ENCODE peak calls at places on chromosome 12, in four cellular contexts. One of them, this sample, is unnamed.

GRCh38 chr12:57112492-57113294 is 1.5 kb upstream of the STAT6 start:
- DNase-seq in K562: no peak
- DNase-seq in GM12878: no peak
- DNase-seq in HepG2: no peak
- DNase-seq in this sample: no peak

GRCh38 chr12:48542300-48542928 is 17.0 kb downstream of the OR8S1 start:
- DNase-seq in HepG2: peak
- DNase-seq in GM12878: no peak
- DNase-seq in K562: peak
- DNase-seq in this sample: no peak

GRCh38 chr12:124640096-124640495 is 72.7 kb upstream of the NCOR2 start:
- DNase-seq in K562: no peak
- DNase-seq in GM12878: no peak
- DNase-seq in HepG2: no peak
- DNase-seq in this sample: no peak

GRCh38 chr12:75327642-75328041 is 2.5 kb downstream of the CAPS2 start:
- DNase-seq in HepG2: no peak
- DNase-seq in GM12878: no peak
- DNase-seq in K562: no peak
- DNase-seq in this sample: no peak

GRCh38 chr12:113757223-113758002 is 208.7 kb downstream of the RBM19 start:
- DNase-seq in GM12878: no peak
- DNase-seq in K562: no peak
- DNase-seq in HepG2: no peak
- DNase-seq in this sample: no peak

GRCh38 chr12:30457621-30458289 is 237.9 kb downstream of the IPO8 start:
- DNase-seq in HepG2: peak
- DNase-seq in K562: peak
- DNase-seq in GM12878: no peak
- DNase-seq in this sample: peak

GRCh38 chr12:69468237-69469026 is 1.8 kb upstream of the FRS2 start:
- DNase-seq in K562: peak
- DNase-seq in HepG2: no peak
- DNase-seq in GM12878: no peak
- DNase-seq in this sample: no peak

GRCh38 chr12:39574785-39575497 is 44.7 kb downstream of the ABCD2 start:
- DNase-seq in K562: no peak
- DNase-seq in HepG2: no peak
- DNase-seq in GM12878: no peak
- DNase-seq in this sample: no peak

GRCh38 chr12:115960868-115961802 is 316.4 kb downstream of the MED13L start:
- DNase-seq in GM12878: no peak
- DNase-seq in HepG2: no peak
- DNase-seq in K562: no peak
- DNase-seq in this sample: no peak

GRCh38 chr12:114678718-114679117 is 5.3 kb downstream of the TBX3 start:
- DNase-seq in K562: no peak
- DNase-seq in HepG2: no peak
- DNase-seq in GM12878: no peak
- DNase-seq in this sample: no peak

GRCh38 chr12:116863275-116863767 is 17.9 kb downstream of the HRK start:
- DNase-seq in K562: peak
- DNase-seq in GM12878: no peak
- DNase-seq in HepG2: peak
- DNase-seq in this sample: peak

GRCh38 chr12:104649217-104649834 is 192.6 kb downstream of the CHST11 start:
- DNase-seq in GM12878: no peak
- DNase-seq in K562: no peak
- DNase-seq in HepG2: no peak
- DNase-seq in this sample: no peak

GRCh38 chr12:53495903-53496751 is 3.1 kb downstream of the MAP3K12 start:
- DNase-seq in GM12878: peak
- DNase-seq in HepG2: peak
- DNase-seq in K562: peak
- DNase-seq in this sample: no peak

GRCh38 chr12:132127041-132127440 is 17.1 kb downstream of the DDX51 start:
- DNase-seq in HepG2: no peak
- DNase-seq in K562: no peak
- DNase-seq in GM12878: no peak
- DNase-seq in this sample: no peak

GRCh38 chr12:68469136-68469535 is 137.0 kb upstream of the MDM1 start:
- DNase-seq in GM12878: no peak
- DNase-seq in HepG2: no peak
- DNase-seq in K562: no peak
- DNase-seq in this sample: no peak

GRCh38 chr12:54133663-54134375 is 55.0 kb downstream of the SMUG1 start:
- DNase-seq in HepG2: no peak
- DNase-seq in GM12878: no peak
- DNase-seq in K562: no peak
- DNase-seq in this sample: no peak

GRCh38 chr12:109393437-109394345 is 46.0 kb downstream of the MYO1H start:
- DNase-seq in GM12878: no peak
- DNase-seq in HepG2: peak
- DNase-seq in K562: peak
- DNase-seq in this sample: peak

DNA sequence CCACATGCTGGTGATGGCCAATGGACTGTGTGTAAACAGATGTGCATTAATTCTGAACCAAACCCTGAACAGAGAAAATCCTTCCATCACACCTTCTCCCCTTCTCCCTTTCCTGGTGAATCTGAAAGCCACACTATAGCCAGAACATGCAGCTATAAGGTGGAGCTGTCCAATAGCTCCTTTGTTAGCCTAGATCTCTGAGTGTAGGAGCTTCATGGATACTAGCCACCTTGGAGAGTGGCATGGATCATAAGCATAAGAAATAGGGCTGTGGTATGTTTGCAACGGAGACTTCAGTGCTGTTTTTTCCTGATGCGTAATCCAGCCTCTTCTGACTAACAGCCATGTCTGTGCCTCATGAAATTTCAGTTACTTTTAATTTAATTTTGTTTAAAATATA is 364.5 kb downstream of the BTG1 start:
- DNase-seq in K562: no peak
- DNase-seq in HepG2: no peak
- DNase-seq in GM12878: no peak
- DNase-seq in this sample: no peak
- TF ChIP-seq REST in K562: no peak
- TF ChIP-seq REST in HepG2: no peak
- TF ChIP-seq REST in GM12878: peak
- TF ChIP-seq REST in this sample: peak

GRCh38 chr12:122966743-122967058 is 438 bp upstream of the ABCB9 start:
- DNase-seq in K562: no peak
- DNase-seq in GM12878: no peak
- DNase-seq in HepG2: no peak
- DNase-seq in this sample: no peak

GRCh38 chr12:122968104-122968503 is 1.8 kb upstream of the ABCB9 start:
- DNase-seq in K562: no peak
- DNase-seq in GM12878: no peak
- DNase-seq in HepG2: no peak
- DNase-seq in this sample: no peak

GRCh38 chr12:122965851-122966742 is at the start of gene ABCB9:
- DNase-seq in K562: peak
- DNase-seq in HepG2: peak
- DNase-seq in GM12878: no peak
- DNase-seq in this sample: peak

GRCh38 chr12:122965356-122965755 is 907 bp downstream of the ABCB9 start:
- DNase-seq in GM12878: no peak
- DNase-seq in HepG2: no peak
- DNase-seq in K562: no peak
- DNase-seq in this sample: no peak

GRCh38 chr12:122967151-122967550 is 888 bp upstream of the ABCB9 start:
- DNase-seq in HepG2: no peak
- DNase-seq in K562: no peak
- DNase-seq in GM12878: no peak
- DNase-seq in this sample: no peak
- TF ChIP-seq MXI1 in HepG2: no peak
- TF ChIP-seq MXI1 in K562: no peak
- TF ChIP-seq MXI1 in GM12878: no peak
- TF ChIP-seq MXI1 in this sample: no peak

GRCh38 chr12:29149691-29150382 is 759 bp downstream of the FAR2 start:
- DNase-seq in K562: peak
- DNase-seq in HepG2: no peak
- DNase-seq in GM12878: no peak
- DNase-seq in this sample: no peak
- TF ChIP-seq REST in K562: no peak
- TF ChIP-seq REST in HepG2: no peak
- TF ChIP-seq REST in GM12878: no peak
- TF ChIP-seq REST in this sample: no peak

GRCh38 chr12:4451694-4452093 is 6.1 kb upstream of the FGF6 start:
- DNase-seq in K562: no peak
- DNase-seq in HepG2: no peak
- DNase-seq in GM12878: no peak
- DNase-seq in this sample: no peak

GRCh38 chr12:4448943-4449861 is 3.6 kb upstream of the FGF6 start:
- DNase-seq in GM12878: no peak
- DNase-seq in HepG2: peak
- DNase-seq in K562: no peak
- DNase-seq in this sample: no peak

GRCh38 chr12:4448376-4448775 is 2.8 kb upstream of the FGF6 start:
- DNase-seq in HepG2: no peak
- DNase-seq in GM12878: no peak
- DNase-seq in K562: no peak
- DNase-seq in this sample: no peak

GRCh38 chr12:4449862-4450222 is 4.2 kb upstream of the FGF6 start:
- DNase-seq in K562: no peak
- DNase-seq in GM12878: no peak
- DNase-seq in HepG2: no peak
- DNase-seq in this sample: no peak

DNA sequence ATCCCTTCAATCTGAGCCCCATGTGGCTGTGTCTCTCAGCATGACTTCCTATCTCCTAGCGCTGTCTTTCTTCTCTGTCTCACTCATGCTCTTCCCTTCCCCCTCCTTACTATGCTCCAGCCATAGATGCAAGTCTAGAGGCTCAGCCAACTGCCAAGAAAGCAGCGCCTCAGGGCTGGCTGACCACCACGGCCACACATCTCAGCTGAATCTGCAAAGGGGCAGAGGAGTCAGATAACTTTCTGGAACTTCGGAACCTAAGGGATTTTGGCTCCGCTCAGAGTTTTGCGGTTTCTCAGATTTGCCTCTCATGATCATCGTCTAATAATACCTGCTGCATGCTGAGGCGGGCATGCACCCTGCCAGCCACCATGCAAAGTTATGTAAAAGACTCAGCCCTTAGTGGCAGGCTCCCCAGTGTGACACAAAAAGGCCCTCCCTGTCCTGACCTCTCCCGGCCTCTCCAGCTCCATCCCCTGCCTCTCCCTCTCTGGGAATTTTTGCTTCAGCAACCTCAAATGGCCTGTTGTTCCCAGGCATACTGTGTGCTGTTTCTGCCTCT is 5.0 kb upstream of the FGF6 start:
- DNase-seq in K562: no peak
- DNase-seq in GM12878: no peak
- DNase-seq in HepG2: no peak
- DNase-seq in this sample: no peak
- TF ChIP-seq MXI1 in K562: no peak
- TF ChIP-seq MXI1 in GM12878: no peak
- TF ChIP-seq MXI1 in HepG2: no peak
- TF ChIP-seq MXI1 in this sample: no peak

This sample was measured in SK-N-SH.